ENCODE peak calls at places on chromosomes 2 and 18, in six cellular contexts. H is NB4, M is A549, Q is K562, F is adrenal gland, A is lower leg skin. O is an unnamed sample.

GRCh38 chr18:14945286-14945685 is 197.3 kb downstream of the ANKRD30B start:
- DNase-seq in H (no peak), M (no peak), Q (no peak), F (no peak), A (no peak), O (no peak)

GRCh38 chr2:69010437-69011194 is 2.4 kb upstream of the ANTXR1 start:
- DNase-seq in H (no peak), M (no peak), Q (no peak), F (no peak), A (no peak), O (no peak)

GRCh38 chr18:74430811-74431571 is 26.1 kb downstream of the DIPK1C start:
- DNase-seq in H (no peak), M (no peak), Q (no peak), F (no peak), A (no peak), O (no peak)

GRCh38 chr2:71891719-71892118 is 255.9 kb downstream of the CYP26B1 start:
- DNase-seq in H (no peak), M (no peak), Q (no peak), F (no peak), A (no peak), O (no peak)

GRCh38 chr2:13046557-13047165 is 329.9 kb downstream of the TRIB2 start:
- DNase-seq in H (peak; percentile 22), M (no peak), Q (no peak), F (no peak), A (no peak), O (no peak)

GRCh38 chr18:51030537-51031258 is 685 bp downstream of the SMAD4 start:
- DNase-seq in H (peak; percentile 70), M (peak; percentile 31), Q (no peak), F (peak; percentile 80), A (peak; percentile 41), O (peak; percentile 74)

GRCh38 chr2:3135676-3136075 is 241.9 kb downstream of the EIPR1 start:
- DNase-seq in H (no peak), M (no peak), Q (no peak), F (no peak), A (no peak), O (no peak)

GRCh38 chr2:207390302-207391095 is 139.3 kb upstream of the CREB1 start:
- DNase-seq in H (no peak), M (no peak), Q (no peak), F (no peak), A (no peak), O (no peak)

GRCh38 chr2:11597538-11598225 is 63.8 kb downstream of the GREB1 start:
- DNase-seq in H (no peak), M (no peak), Q (no peak), F (no peak), A (no peak), O (no peak)

GRCh38 chr2:36785179-36785795 is 88.8 kb downstream of the VIT start:
- DNase-seq in H (peak; percentile 73), M (peak; percentile 79), Q (peak; percentile 76), F (peak; percentile 55), A (peak; percentile 51), O (peak; percentile 53)

GRCh38 chr2:235820571-235820970 is 326.7 kb downstream of the AGAP1 start:
- DNase-seq in H (peak; percentile 19), M (no peak), Q (no peak), F (no peak), A (no peak), O (no peak)

GRCh38 chr2:47250576-47251403 is 95.7 kb upstream of the STPG4 start:
- DNase-seq in H (peak; percentile 41), M (no peak), Q (peak; percentile 54), F (no peak), A (no peak), O (no peak)

GRCh38 chr2:60070166-60070565 is 483.3 kb downstream of the BCL11A start:
- DNase-seq in H (no peak), M (no peak), Q (no peak), F (no peak), A (no peak), O (no peak)

GRCh38 chr2:234978466-234979203 is 26.8 kb downstream of the SH3BP4 start:
- DNase-seq in H (no peak), M (no peak), Q (no peak), F (no peak), A (no peak), O (no peak)

GRCh38 chr2:45458909-45459563 is 152.0 kb downstream of the SRBD1 start:
- DNase-seq in H (peak; percentile 65), M (peak; percentile 33), Q (no peak), F (no peak), A (peak; percentile 26), O (peak; percentile 13)

GRCh38 chr2:234279646-234280045 is 217.2 kb downstream of the ARL4C start:
- DNase-seq in H (no peak), M (no peak), Q (no peak), F (no peak), A (no peak), O (no peak)

GRCh38 chr2:216339456-216340279 is 32.6 kb downstream of the MARCHF4 start:
- DNase-seq in H (no peak), M (no peak), Q (no peak), F (no peak), A (no peak), O (peak; percentile 22)

GRCh38 chr2:150526827-150527226 is 39.4 kb upstream of the RND3 start:
- DNase-seq in H (no peak), M (peak; percentile 73), Q (no peak), F (peak; percentile 25), A (no peak), O (no peak)

GRCh38 chr18:70015127-70015526 is 67.5 kb upstream of the CD226 start:
- DNase-seq in H (no peak), M (no peak), Q (no peak), F (no peak), A (no peak), O (no peak)

GRCh38 chr18:13457327-13457726 is 238.8 kb downstream of the LDLRAD4 start:
- DNase-seq in H (no peak), M (no peak), Q (no peak), F (no peak), A (no peak), O (no peak)

GRCh38 chr2:29749041-29749440 is 172.3 kb downstream of the ALK start:
- DNase-seq in H (no peak), M (no peak), Q (no peak), F (no peak), A (no peak), O (no peak)

GRCh38 chr2:12050381-12050780 is 303.9 kb downstream of the LPIN1 start:
- DNase-seq in H (peak; percentile 92), M (peak; percentile 14), Q (no peak), F (no peak), A (no peak), O (no peak)

GRCh38 chr2:201182650-201183372 is at the start of gene CASP10:
- DNase-seq in H (peak; percentile 87), M (peak; percentile 84), Q (peak; percentile 72), F (no peak), A (peak; percentile 20), O (no peak)

GRCh38 chr2:197128126-197128525 is 182.5 kb downstream of the ANKRD44 start:
- DNase-seq in H (no peak), M (no peak), Q (no peak), F (no peak), A (no peak), O (no peak)

GRCh38 chr2:44851518-44851917 is 90.0 kb upstream of the SIX3 start:
- DNase-seq in H (no peak), M (no peak), Q (no peak), F (no peak), A (no peak), O (no peak)

DNA sequence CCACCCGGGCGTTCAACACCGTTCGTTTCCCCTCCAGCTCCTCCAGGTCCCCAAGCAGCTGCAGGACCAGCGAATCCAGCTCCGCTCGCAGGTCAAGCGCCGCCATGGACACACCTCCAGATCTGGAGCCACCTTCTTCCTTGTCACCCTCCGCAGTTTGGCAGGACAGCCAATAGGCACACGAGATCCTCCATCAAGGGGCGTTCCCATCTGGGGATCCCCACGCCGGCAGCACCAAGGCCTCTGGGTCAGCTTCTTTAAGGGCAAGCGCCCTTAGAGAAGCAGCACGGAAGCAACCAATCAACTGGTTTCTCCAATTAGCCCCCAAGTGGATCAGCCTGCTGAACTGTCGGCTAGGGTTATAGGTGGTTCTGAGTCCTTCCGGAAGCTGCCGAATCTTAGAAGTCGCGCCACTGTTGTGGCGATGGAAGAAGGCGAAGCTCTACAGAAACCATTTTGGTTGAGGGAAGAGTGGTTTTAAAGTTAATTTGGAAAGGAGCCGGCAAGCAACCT is 621 bp upstream of the IMP4 start:
- DNase-seq in H (peak; percentile 96), M (peak; percentile 89), Q (peak; percentile 89), F (peak; percentile 88), A (peak; percentile 86), O (peak; percentile 90)
- TF ChIP-seq POLR2A in H (peak; percentile 66), M (peak; percentile 34), Q (peak; percentile 58), F (no peak), A (no peak), O (no peak)

GRCh38 chr2:51505533-51505932 is 473.6 kb upstream of the NRXN1 start:
- DNase-seq in H (peak; percentile 31), M (no peak), Q (no peak), F (no peak), A (no peak), O (no peak)
- TF ChIP-seq CTCF in H (peak; percentile 34), M (no peak), Q (no peak), F (no peak), A (no peak), O (no peak)

GRCh38 chr2:55957142-55957541 is 33.6 kb upstream of the EFEMP1 start:
- DNase-seq in H (no peak), M (no peak), Q (no peak), F (no peak), A (no peak), O (no peak)
- TF ChIP-seq POLR2A in H (no peak), M (no peak), Q (no peak), F (no peak), A (no peak), O (no peak)

DNA sequence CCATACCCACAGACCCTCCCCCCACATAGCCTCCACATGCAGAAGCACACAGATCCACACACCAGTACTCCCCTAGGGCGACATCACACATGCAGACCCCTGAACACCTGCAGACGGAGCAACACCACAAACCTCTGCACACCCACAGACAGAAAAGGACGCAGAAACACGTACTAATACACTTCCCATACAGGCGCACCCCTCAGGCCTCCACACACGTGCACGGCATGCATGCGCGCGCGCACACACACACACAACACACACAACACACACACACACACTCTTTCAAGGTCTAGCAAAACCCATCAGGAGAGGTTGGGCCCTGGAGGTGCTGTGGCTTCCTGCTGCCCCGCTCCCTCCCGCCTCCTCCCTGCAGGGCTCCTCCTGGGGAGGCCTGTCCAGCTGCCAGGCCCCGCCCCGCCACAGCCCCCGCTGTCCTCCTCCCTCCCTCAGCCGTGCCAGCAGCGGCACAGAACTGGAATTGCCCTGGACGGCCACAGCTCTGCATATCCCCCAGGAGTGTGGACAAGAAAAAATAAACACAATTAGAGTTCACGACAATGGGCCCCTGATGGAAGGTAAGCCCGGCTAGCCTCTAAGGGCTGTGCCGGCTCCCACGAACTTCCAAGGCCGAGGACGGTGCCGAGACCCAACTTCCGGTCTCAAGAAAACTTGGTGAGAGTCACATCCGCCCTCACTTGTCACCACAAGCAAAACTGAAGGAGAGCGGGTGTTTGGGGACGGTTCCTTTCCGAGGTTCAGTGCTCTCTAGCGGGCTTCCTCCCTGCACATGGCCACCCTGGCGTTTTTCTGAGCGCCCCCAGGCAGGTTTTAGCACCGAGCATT is 6.8 kb downstream of the ZFP36L2 start:
- DNase-seq in H (peak; percentile 98), M (peak; percentile 81), Q (peak; percentile 89), F (peak; percentile 85), A (peak; percentile 84), O (peak; percentile 87)
- TF ChIP-seq CTCF in H (peak; percentile 3), M (no peak), Q (no peak), F (no peak), A (no peak), O (no peak)